ENCODE peak calls at places on chromosomes 7 and 10, in four cellular contexts. B is endothelial cell of umbilical vein, M is transverse colon, D is mucosa of descending colon. P is an unnamed sample.
A peak's percentile ranks its signal among the peaks of the same experiment; 100 is the strongest.

GRCh38 chr7:11436317-11436716 is 395.7 kb downstream of the THSD7A start:
- DNase-seq in D (no peak), M (no peak), B (no peak), P (no peak)

GRCh38 chr10:114374141-114374791 is 30.0 kb downstream of the AFAP1L2 start:
- DNase-seq in B (peak; percentile 36), M (peak; percentile 46), D (no peak), P (no peak)

GRCh38 chr7:1351881-1352625 is 107.2 kb downstream of the MICALL2 start:
- DNase-seq in B (no peak), M (no peak), D (peak; percentile 33), P (no peak)

GRCh38 chr10:47457528-47457820 is 26.4 kb downstream of the ANXA8 start:
- DNase-seq in B (no peak), D (no peak), M (no peak), P (no peak)

GRCh38 chr10:127398140-127398966 is 150.8 kb upstream of the NPS start:
- DNase-seq in B (peak; percentile 3), D (no peak), M (no peak), P (no peak)

GRCh38 chr7:84009051-84009450 is 185.5 kb downstream of the SEMA3A start:
- DNase-seq in M (no peak), D (no peak), B (no peak), P (no peak)

GRCh38 chr10:118596426-118597124 is 1.1 kb upstream of the PRLHR start:
- DNase-seq in D (no peak), M (no peak), B (no peak), P (no peak)

GRCh38 chr7:155734445-155734809 is 77.8 kb downstream of the SHH start:
- DNase-seq in D (no peak), B (no peak), M (no peak), P (no peak)

GRCh38 chr7:140479062-140479738 is at the start of gene MKRN1:
- DNase-seq in D (peak; percentile 98), M (peak; percentile 97), B (peak; percentile 85), P (peak; percentile 90)

GRCh38 chr10:58599927-58600553 is 87.4 kb downstream of the BICC1 start:
- DNase-seq in M (no peak), D (no peak), B (no peak), P (no peak)

GRCh38 chr10:29749150-29749549 is 114.4 kb upstream of the SVIL start:
- DNase-seq in B (no peak), D (no peak), M (no peak), P (no peak)

DNA sequence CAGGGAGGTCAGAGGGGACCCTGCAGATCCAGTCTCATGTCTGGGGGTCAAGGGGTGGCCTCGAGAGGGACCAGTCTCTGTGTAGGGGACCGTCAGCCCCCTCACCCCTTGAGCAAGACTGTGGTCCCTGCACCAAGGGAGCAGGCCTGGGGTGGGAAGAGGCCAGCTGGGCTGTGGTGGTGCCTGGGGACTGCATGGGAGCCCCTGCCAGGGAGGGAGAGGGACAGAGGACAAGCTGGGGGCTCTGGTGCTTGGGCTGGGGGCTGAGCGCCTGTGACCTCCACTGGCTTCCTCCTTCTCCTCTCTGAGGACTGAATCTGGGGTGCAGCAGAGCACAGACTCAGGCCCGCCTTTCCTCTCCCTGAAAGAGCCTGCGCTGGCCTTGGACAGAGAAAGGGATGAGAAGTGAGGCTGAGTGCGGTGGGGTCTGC is 771 bp upstream of the PILRB start:
- DNase-seq in D (peak; percentile 41), B (no peak), M (no peak), P (no peak)
- H3K36me3 ChIP-seq in D (peaks cover 15% of the 10 kb centered on the region), B (peaks cover 2% of the 10 kb centered on the region), M (peaks cover 3% of the 10 kb centered on the region), P (peaks cover 60% of the 10 kb centered on the region)

GRCh38 chr7:34900891-34901493 is 136.3 kb downstream of the DPY19L1 start:
- DNase-seq in D (no peak), B (peak; percentile 5), M (no peak), P (no peak)
- TF ChIP-seq CTCF in D (no peak), B (peak; percentile 22), M (no peak), P (no peak)

DNA sequence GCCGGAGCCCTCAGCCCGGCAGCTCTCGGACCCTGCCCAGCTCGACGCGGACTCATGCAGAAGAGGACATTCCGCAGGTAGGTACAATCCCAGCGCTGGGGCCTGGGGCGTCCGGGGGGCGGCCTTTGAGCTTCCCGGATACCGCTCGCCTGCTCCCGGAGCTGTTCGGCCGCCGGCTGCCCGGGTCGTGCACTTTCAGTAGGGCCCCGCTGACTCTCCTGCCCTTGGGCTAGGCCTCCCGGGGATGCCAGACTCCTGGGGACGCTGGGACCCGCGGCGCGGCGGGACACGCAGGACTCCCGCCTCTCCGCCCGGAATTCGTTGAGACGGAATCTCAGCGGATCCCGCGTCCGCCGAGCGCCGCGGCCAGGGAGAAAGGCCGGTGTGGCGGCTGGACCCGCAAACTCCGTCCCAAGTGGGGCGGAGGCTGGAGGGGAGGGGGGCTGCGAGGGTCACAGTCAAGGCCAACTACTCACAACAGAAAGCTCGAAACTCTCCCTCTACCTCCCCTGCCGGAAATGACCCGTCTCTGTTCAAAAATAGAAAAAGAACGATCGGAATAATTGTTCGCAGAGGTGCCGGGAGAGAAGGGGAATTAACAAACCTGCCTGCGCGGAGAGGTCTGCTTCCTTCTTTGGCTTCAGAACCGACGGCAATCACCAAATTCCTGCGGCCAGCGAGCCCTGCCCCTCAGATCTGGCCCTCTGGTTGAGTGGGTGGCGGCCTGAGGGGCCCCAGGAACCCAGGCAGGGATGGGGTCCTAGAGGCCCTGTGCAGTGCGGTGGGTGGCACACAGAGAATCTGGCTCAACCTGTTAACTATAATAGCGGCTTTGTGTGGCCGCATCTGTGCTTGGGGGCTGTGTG is 9.2 kb downstream of the TLX1 start:
- DNase-seq in B (no peak), M (no peak), D (no peak), P (no peak)
- H3K4me3 ChIP-seq in B (no peak overlapping the region), M (no peak overlapping the region), D (no peak overlapping the region), P (no peak overlapping the region)

DNA sequence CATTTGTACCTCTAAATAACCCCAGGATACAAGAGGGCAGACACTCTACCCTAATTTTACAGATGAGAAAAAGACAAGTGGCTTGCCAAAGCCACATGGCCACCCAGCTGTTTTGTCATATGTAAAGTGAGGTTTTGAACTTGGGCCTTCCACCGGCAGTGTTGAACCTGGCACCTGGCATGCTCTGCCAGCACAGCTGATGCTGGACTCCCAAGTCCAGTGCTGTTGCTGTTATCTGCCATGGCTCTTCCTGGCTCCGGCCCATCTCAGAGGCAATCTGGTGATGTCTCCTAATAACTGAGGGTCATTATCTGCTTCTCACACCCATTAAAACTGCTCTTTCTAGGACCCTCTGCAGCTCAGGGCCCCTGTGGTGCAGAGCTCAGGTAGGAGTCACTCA is 25.0 kb downstream of the BCCIP start:
- DNase-seq in B (no peak), D (no peak), M (no peak), P (no peak)
- H3K36me3 ChIP-seq in B (peaks cover 4% of the 10 kb centered on the region), D (peaks cover 6% of the 10 kb centered on the region), M (no peaks in the 10 kb centered on the region), P (peaks cover 10% of the 10 kb centered on the region)

P was measured in CD8-positive, alpha-beta T cell.